ENCODE peak calls at places on chromosomes 16 and 17, in eight cellular contexts. R is breast epithelium, S is A549, Y is body of pancreas, B is GM12891, A is heart left ventricle, G is H54, L is H1. W is an unnamed sample.

GRCh38 chr16:52191533-52192134 is 355.3 kb downstream of the TOX3 start:
- DNase-seq in G (peak), R (peak), L (peak), A (no peak), S (peak), B (peak), Y (peak), W (no peak)

GRCh38 chr17:12691173-12691572 is 25.5 kb downstream of the MYOCD start:
- DNase-seq in Y (no peak), L (no peak), A (no peak), R (no peak), B (no peak), S (no peak), G (no peak), W (peak)

GRCh38 chr16:30609002-30609927 is 924 bp downstream of the ZNF689 start:
- DNase-seq in G (no peak), S (peak), Y (peak), B (peak), L (peak), A (peak), R (peak), W (no peak)

GRCh38 chr17:60677308-60678117 is at the start of gene BCAS3:
- DNase-seq in G (peak), L (peak), R (peak), S (peak), Y (peak), B (peak), A (peak), W (peak)

GRCh38 chr17:21162394-21162775 is 35.6 kb downstream of the DHRS7B start:
- DNase-seq in S (no peak), B (no peak), L (no peak), A (no peak), G (no peak), Y (no peak), R (no peak), W (no peak)

GRCh38 chr17:75685508-75685907 is 18.4 kb downstream of the SAP30BP start:
- DNase-seq in L (no peak), A (no peak), R (no peak), S (no peak), Y (no peak), B (no peak), G (no peak), W (no peak)

GRCh38 chr16:86668136-86668535 is 89.8 kb downstream of the FOXL1 start:
- DNase-seq in R (no peak), L (no peak), B (no peak), G (no peak), A (no peak), S (no peak), Y (no peak), W (no peak)

GRCh38 chr16:28984619-28985135 is at the start of gene LAT:
- DNase-seq in A (no peak), S (no peak), Y (no peak), G (peak), L (no peak), B (no peak), R (no peak), W (no peak)

GRCh38 chr16:11052080-11052808 is 107.9 kb downstream of the CLEC16A start:
- DNase-seq in Y (no peak), A (no peak), R (no peak), G (no peak), B (peak), S (no peak), L (no peak), W (no peak)

GRCh38 chr17:73156166-73156840 is 8.5 kb upstream of the SSTR2 start:
- DNase-seq in L (peak), S (peak), Y (peak), B (peak), G (peak), A (peak), R (no peak), W (no peak)

DNA sequence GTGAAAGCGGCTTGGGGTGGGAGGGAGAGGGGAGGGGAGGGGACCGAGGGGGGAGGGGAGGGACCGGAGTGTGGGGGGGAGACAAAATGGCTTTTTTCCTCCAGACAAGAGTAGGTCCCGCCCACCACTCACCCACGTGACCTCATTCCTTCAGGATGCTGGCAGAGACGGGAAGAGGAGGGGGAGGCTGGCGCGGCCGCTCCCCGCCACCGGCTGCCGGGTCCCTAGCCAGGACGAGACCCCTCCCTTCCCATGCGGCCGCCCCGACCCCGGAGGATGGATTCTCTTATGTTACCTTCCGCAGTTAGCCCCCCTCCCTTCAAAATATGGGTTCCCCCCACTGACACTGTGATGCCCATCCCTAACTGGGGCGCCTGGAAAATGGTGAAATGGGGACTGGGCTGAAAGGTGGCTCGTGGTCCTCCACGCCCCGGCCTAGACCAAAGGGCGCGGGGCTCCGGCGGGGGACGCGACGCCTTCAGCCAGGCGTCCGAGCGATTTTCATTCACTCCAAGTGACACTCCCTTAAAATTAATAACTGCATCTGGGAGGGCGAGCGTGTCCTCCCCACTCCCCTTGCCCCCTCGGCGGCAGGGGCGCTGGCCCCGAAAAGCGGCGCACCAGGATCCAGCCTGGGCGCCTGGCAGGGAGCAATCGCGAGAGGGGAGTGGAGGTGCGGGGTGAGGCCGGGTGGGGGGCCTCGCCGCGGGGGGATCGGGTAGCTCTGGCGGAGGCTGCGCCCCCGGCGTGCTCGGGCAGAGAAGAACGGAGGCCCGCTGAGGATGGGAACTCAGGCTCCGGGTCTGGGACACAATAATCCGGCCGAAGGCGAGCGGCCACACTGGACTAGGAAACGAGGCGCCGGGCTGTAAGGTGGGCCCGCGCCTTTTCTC is at the start of gene PCGF2:
- DNase-seq in A (peak), R (peak), S (peak), B (no peak), Y (peak), G (peak), L (peak), W (peak)
- TF ChIP-seq POLR2A in A (no peak), R (peak), S (peak), B (no peak), Y (no peak), G (peak), L (no peak), W (peak)

GRCh38 chr17:2709173-2709661 is 2.3 kb downstream of the CLUH start:
- DNase-seq in Y (peak), A (peak), B (no peak), R (peak), L (no peak), S (no peak), G (no peak), W (no peak)
- TF ChIP-seq POLR2A in Y (peak), A (no peak), B (no peak), R (no peak), L (no peak), S (no peak), G (no peak), W (no peak)

DNA sequence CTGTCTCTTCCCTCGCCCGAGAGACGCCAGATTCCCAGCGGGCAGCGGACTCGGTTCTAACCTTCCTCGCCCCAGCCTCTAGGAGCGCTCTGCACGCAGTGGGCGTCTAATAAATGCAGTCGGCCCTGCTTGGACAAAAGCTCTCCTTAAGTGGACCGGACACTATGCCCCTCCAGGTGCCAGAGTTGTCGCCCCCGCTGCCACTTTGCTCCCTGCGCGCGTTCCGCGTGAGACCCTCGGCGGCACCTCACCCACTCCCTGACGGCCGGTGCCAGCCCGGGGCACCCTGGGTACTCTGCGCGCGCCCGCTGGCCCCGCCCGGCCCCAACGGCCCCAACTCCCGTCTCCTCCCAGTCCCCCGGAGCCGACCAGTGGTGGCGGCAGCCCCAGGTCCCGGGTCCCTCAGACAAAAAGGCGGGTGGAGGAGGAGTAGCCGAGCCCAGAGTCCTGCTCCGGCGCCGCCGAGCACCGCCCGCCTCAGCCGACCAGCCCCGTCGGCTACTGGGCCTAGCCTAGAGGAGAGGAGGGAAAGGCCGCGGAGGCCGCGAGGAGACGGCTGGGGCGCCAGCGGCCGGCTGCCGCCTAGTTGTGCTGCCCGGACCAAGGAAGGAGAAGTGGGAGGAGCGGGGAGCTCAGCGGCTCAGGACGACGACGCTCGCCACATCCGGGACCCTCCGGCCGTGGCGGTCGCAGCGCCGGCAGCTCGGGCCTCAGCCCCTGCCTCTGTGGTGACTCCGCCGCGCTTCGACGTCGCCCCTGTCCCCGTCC is 123.0 kb downstream of the GOSR1 start:
- DNase-seq in B (peak), R (peak), G (peak), L (peak), Y (peak), S (peak), A (peak), W (peak)
- TF ChIP-seq POLR2A in B (peak), R (peak), G (peak), L (no peak), Y (peak), S (peak), A (no peak), W (peak)

GRCh38 chr17:32927201-32927723 is 691 bp upstream of the TMEM98 start:
- DNase-seq in G (no peak), S (no peak), A (no peak), B (no peak), R (no peak), Y (no peak), L (no peak), W (no peak)
- TF ChIP-seq POLR2A in G (no peak), S (no peak), A (no peak), B (no peak), R (no peak), Y (no peak), L (no peak), W (no peak)

GRCh38 chr16:89828199-89828869 is at the start of gene SPIRE2:
- DNase-seq in Y (peak), A (peak), R (peak), B (peak), S (no peak), L (peak), G (peak), W (peak)

GRCh38 chr16:89828870-89829629 is 775 bp downstream of the SPIRE2 start:
- DNase-seq in L (no peak), B (no peak), Y (no peak), S (no peak), R (no peak), G (peak), A (no peak), W (no peak)

GRCh38 chr16:89826531-89827382 is 1.5 kb upstream of the SPIRE2 start:
- DNase-seq in G (no peak), R (no peak), B (no peak), S (no peak), L (no peak), Y (no peak), A (no peak), W (no peak)

GRCh38 chr16:89829630-89830437 is 1.6 kb downstream of the SPIRE2 start:
- DNase-seq in L (no peak), A (no peak), Y (no peak), B (no peak), R (no peak), S (no peak), G (no peak), W (no peak)

GRCh38 chr16:89827383-89828198 is 684 bp upstream of the SPIRE2 start:
- DNase-seq in L (peak), Y (peak), S (peak), R (peak), A (peak), B (no peak), G (peak), W (no peak)
- TF ChIP-seq POLR2A in L (no peak), Y (peak), S (no peak), R (no peak), A (no peak), B (no peak), G (peak), W (no peak)

GRCh38 chr16:80938928-80939260 is 67.8 kb downstream of the CMC2 start:
- DNase-seq in G (no peak), S (no peak), B (no peak), Y (no peak), R (no peak), A (no peak), L (no peak), W (no peak)

GRCh38 chr16:80935691-80936090 is 71.0 kb downstream of the CMC2 start:
- DNase-seq in G (no peak), S (no peak), L (peak), B (no peak), Y (no peak), R (no peak), A (no peak), W (no peak)

GRCh38 chr16:80938035-80938927 is 68.4 kb downstream of the CMC2 start:
- DNase-seq in L (no peak), B (no peak), Y (peak), R (peak), S (no peak), A (peak), G (peak), W (peak)

GRCh38 chr16:80932725-80933124 is 74.0 kb downstream of the CMC2 start:
- DNase-seq in Y (peak), G (peak), B (no peak), A (peak), L (no peak), R (peak), S (no peak), W (peak)

DNA sequence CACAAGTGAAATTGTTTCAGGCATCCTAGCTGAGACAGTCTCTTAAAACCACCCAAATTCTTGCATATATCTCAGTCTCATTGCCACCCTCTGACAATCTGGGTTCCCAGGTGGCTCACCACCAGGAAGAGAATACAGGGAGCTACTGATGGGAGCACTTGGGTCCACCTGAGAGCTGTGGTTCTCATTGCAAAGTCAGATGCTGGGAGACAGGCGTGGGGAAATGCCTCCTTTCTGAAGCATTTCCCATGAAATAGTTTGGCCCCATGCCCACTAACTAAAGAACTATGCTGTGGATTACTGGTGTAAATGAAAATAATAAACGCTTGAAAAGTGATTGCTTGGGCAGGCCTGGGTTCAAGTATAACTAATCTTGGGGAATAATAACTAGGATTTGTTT is 70.3 kb downstream of the CMC2 start:
- DNase-seq in B (no peak), L (peak), A (no peak), Y (no peak), R (no peak), S (no peak), G (no peak), W (no peak)
- TF ChIP-seq POLR2A in B (no peak), L (no peak), A (no peak), Y (no peak), R (no peak), S (no peak), G (no peak), W (no peak)

GRCh38 chr17:82083533-82084359 is 14.3 kb downstream of the FASN start:
- DNase-seq in B (no peak), Y (no peak), S (no peak), A (no peak), L (no peak), G (no peak), R (no peak), W (no peak)

GRCh38 chr17:82082456-82082855 is 15.6 kb downstream of the FASN start:
- DNase-seq in B (no peak), G (no peak), S (no peak), Y (no peak), R (no peak), A (no peak), L (no peak), W (no peak)

GRCh38 chr17:82081966-82082365 is 16.1 kb downstream of the FASN start:
- DNase-seq in S (no peak), A (no peak), B (no peak), G (no peak), L (no peak), R (no peak), Y (no peak), W (no peak)

GRCh38 chr17:82081546-82081945 is 15.9 kb upstream of the DUS1L start:
- DNase-seq in L (no peak), R (no peak), S (no peak), G (no peak), Y (no peak), A (no peak), B (no peak), W (no peak)

GRCh38 chr17:82083009-82083408 is 15.0 kb downstream of the FASN start:
- DNase-seq in Y (no peak), L (no peak), S (no peak), G (no peak), A (no peak), R (no peak), B (no peak), W (no peak)
- TF ChIP-seq POLR2A in Y (no peak), L (no peak), S (no peak), G (no peak), A (no peak), R (no peak), B (no peak), W (no peak)

DNA sequence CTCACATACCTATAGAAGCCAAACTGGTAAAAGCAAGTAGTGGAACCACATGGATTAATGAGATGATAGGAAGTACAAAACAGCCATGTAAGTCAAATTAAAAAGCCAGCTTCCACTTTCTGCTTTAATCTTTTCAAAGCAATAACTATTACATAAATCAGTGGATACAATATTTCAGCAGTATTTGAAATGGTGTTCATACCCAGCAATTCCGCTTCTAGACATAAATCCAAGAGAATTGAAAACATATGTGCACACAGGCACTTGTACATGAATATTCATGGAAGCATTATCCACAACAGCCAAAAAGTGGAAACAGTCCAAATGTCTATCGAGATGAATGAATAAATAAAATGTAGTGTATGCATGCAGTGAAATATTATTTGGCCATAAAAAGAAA is 27.4 kb downstream of the SLFN12L start:
- DNase-seq in S (no peak), R (no peak), A (no peak), L (no peak), B (no peak), Y (no peak), G (no peak), W (no peak)
- TF ChIP-seq POLR2A in S (no peak), R (no peak), A (no peak), L (no peak), B (no peak), Y (no peak), G (no peak), W (no peak)

DNA sequence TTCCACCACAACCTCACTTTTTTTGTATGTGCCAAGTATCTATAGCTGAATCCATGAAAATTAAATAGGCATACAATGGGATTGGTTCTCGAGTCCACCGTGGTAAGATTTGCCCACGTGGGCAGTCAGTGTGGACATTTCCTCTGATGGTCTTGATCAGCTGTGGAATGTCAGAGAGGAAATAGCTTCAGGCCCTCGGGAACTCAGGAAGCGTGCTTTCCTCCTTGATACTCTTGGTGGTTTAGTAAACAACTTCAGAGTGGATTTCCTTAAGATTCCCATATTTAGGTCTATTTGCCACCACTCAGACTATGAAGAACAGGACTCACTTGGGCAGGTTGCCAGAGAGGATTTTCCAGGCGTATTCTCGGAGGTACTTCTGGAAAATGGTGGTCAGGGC is 152.5 kb downstream of the VPS53 start:
- DNase-seq in R (no peak), S (no peak), L (no peak), A (no peak), B (no peak), G (no peak), Y (peak), W (no peak)
- TF ChIP-seq POLR2A in R (no peak), S (no peak), L (no peak), A (no peak), B (no peak), G (no peak), Y (no peak), W (no peak)

GRCh38 chr16:67454852-67455251 is 23.9 kb downstream of the HSD11B2 start:
- DNase-seq in S (no peak), A (no peak), G (no peak), R (no peak), L (no peak), B (no peak), Y (no peak), W (no peak)
- TF ChIP-seq POLR2A in S (no peak), A (no peak), G (no peak), R (no peak), L (no peak), B (no peak), Y (no peak), W (no peak)

W was measured in gastrocnemius medialis.